ENCODE peak calls at places on chromosomes 3 and 15, in eight cellular contexts. M is psoas muscle; W is heart left ventricle; N is activated naive CD8-positive, alpha-beta T cell treated with anti-CD3 and anti-CD28 coated beads for 36 hours; Y is AG09309; Z is HCEC 1CT; C is mammary epithelial cell; O is progenitor cell of endocrine pancreas. S is an unnamed sample.

GRCh38 chr15:27894645-27895044 is 204.5 kb downstream of the OCA2 start:
- DNase-seq in Y (no peak), M (no peak), Z (no peak), N (no peak), W (no peak), O (no peak), C (no peak), S (no peak)

GRCh38 chr3:183697610-183698317 is at the start of gene YEATS2:
- DNase-seq in O (peak; percentile 63), W (peak; percentile 69), Y (no peak), C (peak; percentile 58), M (peak; percentile 64), N (peak; percentile 79), Z (peak; percentile 64), S (peak; percentile 73)

GRCh38 chr3:195253981-195254432 is 17.0 kb downstream of the XXYLT1 start:
- DNase-seq in M (no peak), C (no peak), Z (no peak), O (no peak), W (no peak), Y (no peak), N (no peak), S (no peak)

GRCh38 chr3:171459130-171459941 is 869 bp downstream of the TNIK start:
- DNase-seq in W (peak; percentile 49), Z (peak; percentile 29), C (peak; percentile 50), N (peak; percentile 42), O (peak; percentile 13), Y (no peak), M (peak; percentile 25), S (peak; percentile 48)

GRCh38 chr3:83523470-83524073 is 1435.2 kb upstream of the CADM2 start:
- DNase-seq in O (peak; percentile 41), M (no peak), W (no peak), N (peak; percentile 1), Z (no peak), C (peak; percentile 44), Y (no peak), S (peak; percentile 84)

GRCh38 chr15:63292771-63293170 is 15.4 kb downstream of the APH1B start:
- DNase-seq in W (no peak), O (no peak), N (no peak), Z (peak; percentile 13), C (no peak), M (no peak), Y (peak; percentile 52), S (no peak)

GRCh38 chr3:52820741-52821140 is 9.7 kb downstream of the ITIH4 start:
- DNase-seq in W (no peak), Z (no peak), M (no peak), O (no peak), Y (no peak), N (peak; percentile 28), C (no peak), S (peak; percentile 53)

GRCh38 chr3:194042947-194043346 is 93.0 kb upstream of the HES1 start:
- DNase-seq in W (no peak), C (peak; percentile 57), Y (peak; percentile 31), M (no peak), N (no peak), Z (peak; percentile 66), O (no peak), S (peak; percentile 89)

GRCh38 chr3:172853911-172854648 is 103.6 kb downstream of the ECT2 start:
- DNase-seq in Y (no peak), O (no peak), C (no peak), N (no peak), W (no peak), Z (no peak), M (no peak), S (no peak)

GRCh38 chr3:42697326-42698051 is 5.1 kb downstream of the HHATL start:
- DNase-seq in O (no peak), N (no peak), C (no peak), M (no peak), Y (no peak), W (no peak), Z (no peak), S (no peak)

GRCh38 chr3:171251842-171252241 is 208.4 kb downstream of the TNIK start:
- DNase-seq in M (no peak), N (no peak), O (no peak), W (no peak), Z (no peak), Y (peak; percentile 11), C (no peak), S (no peak)

GRCh38 chr3:52021869-52022268 is 26.2 kb upstream of the RPL29 start:
- DNase-seq in N (no peak), M (peak; percentile 59), Y (no peak), O (no peak), W (peak; percentile 90), Z (no peak), C (no peak), S (no peak)

GRCh38 chr15:98812711-98813441 is 164.5 kb downstream of the IGF1R start:
- DNase-seq in Z (no peak), N (no peak), M (no peak), W (no peak), C (no peak), Y (no peak), O (no peak), S (no peak)

GRCh38 chr3:171548918-171549317 is 88.7 kb upstream of the TNIK start:
- DNase-seq in M (no peak), N (no peak), Z (no peak), W (no peak), O (no peak), Y (no peak), C (no peak), S (no peak)

GRCh38 chr15:27414168-27414870 is 443.3 kb downstream of the GABRG3 start:
- DNase-seq in C (no peak), O (no peak), M (no peak), W (no peak), N (no peak), Z (no peak), Y (no peak), S (no peak)

GRCh38 chr15:66912441-66912840 is 153.0 kb upstream of the SMAD3 start:
- DNase-seq in Z (no peak), M (no peak), C (no peak), O (no peak), N (no peak), W (no peak), Y (no peak), S (no peak)

GRCh38 chr15:85879334-85880163 is 84.8 kb upstream of the KLHL25 start:
- DNase-seq in Y (no peak), C (no peak), N (no peak), O (no peak), Z (no peak), M (no peak), W (no peak), S (peak; percentile 7)

GRCh38 chr3:79369306-79369705 is 398.5 kb downstream of the ROBO1 start:
- DNase-seq in N (no peak), Y (no peak), W (no peak), C (no peak), Z (peak; percentile 25), O (no peak), M (no peak), S (peak; percentile 30)

GRCh38 chr3:69085543-69086132 is 901 bp downstream of the ARL6IP5 start:
- DNase-seq in C (peak; percentile 30), N (no peak), Y (no peak), W (peak; percentile 51), Z (peak; percentile 32), O (no peak), M (peak; percentile 45), S (no peak)

GRCh38 chr3:85120879-85121278 is 162.1 kb downstream of the CADM2 start:
- DNase-seq in N (no peak), M (no peak), O (no peak), Z (no peak), C (no peak), Y (no peak), W (no peak), S (no peak)

GRCh38 chr15:59473226-59473625 is 35.2 kb downstream of the FAM81A start:
- DNase-seq in Y (no peak), W (no peak), Z (no peak), O (no peak), C (no peak), M (no peak), N (no peak), S (no peak)

GRCh38 chr3:124927454-124928079 is 7.0 kb downstream of the MUC13 start:
- DNase-seq in N (no peak), C (no peak), W (no peak), M (no peak), Y (no peak), O (no peak), Z (no peak), S (no peak)

GRCh38 chr3:188979236-188979635 is 192.5 kb upstream of the TPRG1 start:
- DNase-seq in M (no peak), C (no peak), N (no peak), Y (no peak), W (no peak), O (no peak), Z (no peak), S (no peak)

GRCh38 chr15:66505430-66505811 is 295 bp downstream of the ZWILCH start:
- DNase-seq in W (no peak), C (no peak), Z (peak; percentile 34), N (no peak), Y (no peak), O (no peak), M (no peak), S (peak; percentile 28)

GRCh38 chr15:77531191-77532000 is 101.3 kb downstream of the LINGO1 start:
- DNase-seq in W (peak; percentile 21), M (no peak), O (no peak), C (no peak), Z (no peak), Y (no peak), N (no peak), S (no peak)

GRCh38 chr15:52786436-52787122 is 3.6 kb downstream of the ONECUT1 start:
- DNase-seq in Y (no peak), O (no peak), Z (no peak), N (no peak), C (no peak), W (no peak), M (no peak), S (no peak)

GRCh38 chr3:123130079-123130726 is 63.4 kb downstream of the PDIA5 start:
- DNase-seq in N (no peak), M (no peak), W (no peak), O (no peak), Z (no peak), C (no peak), Y (no peak), S (no peak)